ENCODE peak calls at places on chromosomes 6 and 20, in six cellular contexts. Y, Z, V, W, Q and G are unnamed samples.

GRCh38 chr20:6185268-6185667 is 62.4 kb upstream of the FERMT1 start:
- DNase-seq in Y (no peak), Z (no peak), V (no peak), W (no peak), Q (no peak), G (no peak)

GRCh38 chr6:34709386-34709785 is 12.8 kb upstream of the ILRUN start:
- DNase-seq in Y (no peak), Z (peak; percentile 83), V (no peak), W (no peak), Q (no peak), G (no peak)

GRCh38 chr6:68738039-68738438 is 103.0 kb downstream of the ADGRB3 start:
- DNase-seq in Y (no peak), Z (no peak), V (no peak), W (no peak), Q (no peak), G (no peak)

GRCh38 chr6:15996030-15996429 is 132.9 kb upstream of the MYLIP start:
- DNase-seq in Y (no peak), Z (no peak), V (peak; percentile 65), W (no peak), Q (no peak), G (no peak)

GRCh38 chr6:37020426-37021211 is 15.2 kb downstream of the FGD2 start:
- DNase-seq in Y (no peak), Z (no peak), V (no peak), W (peak; percentile 73), Q (no peak), G (no peak)

GRCh38 chr6:169045486-169045885 is 208.2 kb downstream of the THBS2 start:
- DNase-seq in Y (no peak), Z (no peak), V (no peak), W (no peak), Q (no peak), G (no peak)

GRCh38 chr20:11901127-11901526 is 16.6 kb upstream of the BTBD3 start:
- DNase-seq in Y (no peak), Z (peak; percentile 90), V (peak; percentile 81), W (no peak), Q (no peak), G (no peak)

GRCh38 chr6:138529510-138529909 is 30.2 kb upstream of the NHSL1 start:
- DNase-seq in Y (no peak), Z (no peak), V (no peak), W (no peak), Q (no peak), G (no peak)

GRCh38 chr6:41074692-41075436 is 2.1 kb downstream of the NFYA start:
- DNase-seq in Y (no peak), Z (peak; percentile 20), V (no peak), W (no peak), Q (no peak), G (no peak)

GRCh38 chr20:19920388-19921138 is 96.6 kb upstream of the NAA20 start:
- DNase-seq in Y (no peak), Z (no peak), V (no peak), W (no peak), Q (no peak), G (no peak)

GRCh38 chr20:32893878-32894483 is 35.3 kb downstream of the EFCAB8 start:
- DNase-seq in Y (peak; percentile 8), Z (peak; percentile 16), V (peak; percentile 2), W (peak; percentile 85), Q (peak; percentile 41), G (no peak)

GRCh38 chr6:148808786-148809304 is 62.0 kb downstream of the UST start:
- DNase-seq in Y (no peak), Z (no peak), V (no peak), W (no peak), Q (no peak), G (no peak)

GRCh38 chr6:35496851-35497570 is at the start of gene TEAD3:
- DNase-seq in Y (peak; percentile 89), Z (peak; percentile 56), V (peak; percentile 68), W (peak; percentile 82), Q (no peak), G (peak; percentile 68)

GRCh38 chr6:122012576-122012975 is 386.9 kb upstream of the HSF2 start:
- DNase-seq in Y (no peak), Z (peak; percentile 31), V (no peak), W (no peak), Q (no peak), G (no peak)

GRCh38 chr20:25469558-25469957 is 62.1 kb downstream of the GINS1 start:
- DNase-seq in Y (no peak), Z (no peak), V (no peak), W (no peak), Q (no peak), G (no peak)

GRCh38 chr6:169092375-169092774 is 161.3 kb downstream of the THBS2 start:
- DNase-seq in Y (no peak), Z (peak; percentile 59), V (no peak), W (no peak), Q (no peak), G (no peak)

GRCh38 chr20:2303693-2304092 is 7.9 kb downstream of the TGM3 start:
- DNase-seq in Y (no peak), Z (no peak), V (no peak), W (no peak), Q (no peak), G (no peak)

GRCh38 chr20:32158943-32159660 is 48.4 kb downstream of the PLAGL2 start:
- DNase-seq in Y (no peak), Z (no peak), V (no peak), W (no peak), Q (no peak), G (no peak)

GRCh38 chr20:63363013-63363957 is 2.1 kb upstream of the CHRNA4 start:
- DNase-seq in Y (no peak), Z (no peak), V (no peak), W (no peak), Q (no peak), G (no peak)

GRCh38 chr20:13321416-13321815 is 100.3 kb downstream of the ISM1 start:
- DNase-seq in Y (no peak), Z (no peak), V (no peak), W (no peak), Q (no peak), G (no peak)

GRCh38 chr6:116840091-116840490 is 11.2 kb upstream of the GPRC6A start:
- DNase-seq in Y (no peak), Z (peak; percentile 50), V (peak; percentile 39), W (no peak), Q (no peak), G (no peak)

GRCh38 chr6:22569281-22570184 is at the start of gene HDGFL1:
- DNase-seq in Y (no peak), Z (no peak), V (no peak), W (peak; percentile 24), Q (no peak), G (no peak)

GRCh38 chr20:11217322-11217989 is 543.7 kb upstream of the JAG1 start:
- DNase-seq in Y (no peak), Z (peak; percentile 42), V (peak; percentile 65), W (no peak), Q (no peak), G (no peak)

GRCh38 chr6:147817042-147817689 is 308.7 kb downstream of the SAMD5 start:
- DNase-seq in Y (no peak), Z (no peak), V (no peak), W (no peak), Q (no peak), G (no peak)

GRCh38 chr20:9363673-9364072 is 150.7 kb upstream of the LAMP5 start:
- DNase-seq in Y (no peak), Z (no peak), V (no peak), W (no peak), Q (no peak), G (no peak)

GRCh38 chr6:45532626-45533258 is 155.0 kb upstream of the SUPT3H start:
- DNase-seq in Y (no peak), Z (peak; percentile 68), V (peak; percentile 84), W (no peak), Q (no peak), G (no peak)

GRCh38 chr6:15761045-15761502 is 98.2 kb upstream of the DTNBP1 start:
- DNase-seq in Y (no peak), Z (no peak), V (no peak), W (no peak), Q (no peak), G (no peak)

GRCh38 chr20:19691125-19691524 is 66.9 kb upstream of the RIN2 start:
- DNase-seq in Y (no peak), Z (no peak), V (no peak), W (no peak), Q (no peak), G (no peak)

GRCh38 chr6:112044856-112045255 is 9.0 kb upstream of the CCN6 start:
- DNase-seq in Y (no peak), Z (peak; percentile 93), V (peak; percentile 59), W (no peak), Q (no peak), G (peak; percentile 50)

GRCh38 chr6:134424795-134425163 is 106.9 kb upstream of the SGK1 start:
- DNase-seq in Y (no peak), Z (no peak), V (no peak), W (no peak), Q (no peak), G (peak; percentile 30)

DNA sequence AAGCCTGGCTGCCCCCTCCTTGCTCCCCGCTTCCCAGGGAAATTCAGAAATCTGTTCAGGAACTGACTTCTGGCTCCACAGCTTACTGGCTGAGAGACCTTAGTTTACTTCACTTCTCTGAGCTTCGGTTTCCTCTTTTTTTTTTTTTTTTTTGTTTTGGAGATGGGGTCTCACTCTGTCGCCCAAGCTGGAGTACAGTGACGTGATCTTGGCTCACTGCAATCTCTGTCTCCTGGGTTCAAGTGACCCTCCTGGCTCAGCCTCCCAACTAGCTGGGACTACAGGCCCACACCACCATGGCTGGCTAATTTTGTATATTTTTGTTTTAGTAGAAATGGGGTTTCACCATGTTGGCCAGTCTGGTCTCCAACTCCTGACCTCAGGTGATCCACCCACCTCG is 14.9 kb downstream of the PTK7 start:
- DNase-seq in Y (no peak), Z (no peak), V (no peak), W (no peak), Q (no peak), G (no peak)
- H3K18ac ChIP-seq in Y (no peak overlapping the region), Z (no peak overlapping the region), V (no peak overlapping the region), W (peak overlapping the region; percentile 56), Q (no peak overlapping the region), G (peak overlapping the region; percentile 42)

GRCh38 chr6:155528335-155528734 is 72.7 kb upstream of the NOX3 start:
- DNase-seq in Y (no peak), Z (no peak), V (peak; percentile 15), W (no peak), Q (no peak), G (no peak)
- H2AFZ ChIP-seq in Y (no peak overlapping the region), Z (no peak overlapping the region), V (no peak overlapping the region), W (no peak overlapping the region), Q (no peak overlapping the region), G (no peak overlapping the region)

GRCh38 chr6:119326291-119327005 is 23.1 kb downstream of the MAN1A1 start:
- DNase-seq in Y (no peak), Z (no peak), V (no peak), W (no peak), Q (no peak), G (no peak)
- H3K18ac ChIP-seq in Y (no peak overlapping the region), Z (no peak overlapping the region), V (no peak overlapping the region), W (no peak overlapping the region), Q (no peak overlapping the region), G (no peak overlapping the region)

DNA sequence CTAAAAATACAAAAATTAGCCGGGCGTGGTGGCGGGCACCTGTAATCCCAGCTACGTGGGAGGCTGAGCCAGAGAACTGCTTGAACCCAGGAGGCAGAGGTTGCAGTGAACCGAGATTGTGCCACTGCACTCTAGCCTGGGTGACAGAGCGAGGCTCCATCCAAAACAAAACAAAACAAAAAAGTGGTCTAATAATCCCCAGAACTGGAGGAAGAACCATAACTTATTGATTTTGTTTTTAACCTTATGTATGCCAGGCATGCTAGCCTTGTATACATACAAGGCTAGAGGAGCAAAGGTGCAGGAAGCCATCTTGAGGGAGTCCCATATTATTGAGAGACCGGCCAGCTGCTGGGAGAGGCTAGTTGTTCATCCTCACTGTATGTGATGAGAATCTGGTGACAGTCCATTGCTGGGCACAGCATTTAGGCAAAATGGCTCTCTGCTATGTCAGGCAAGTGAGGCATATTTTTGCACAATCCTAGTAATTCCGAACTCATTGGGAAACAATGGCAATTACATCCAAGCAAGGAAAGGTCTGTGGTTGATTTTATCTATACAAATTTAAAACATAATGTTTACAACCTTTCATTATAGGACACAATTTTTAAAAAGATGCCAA is 18.0 kb downstream of the HFE start:
- DNase-seq in Y (no peak), Z (no peak), V (no peak), W (no peak), Q (no peak), G (peak; percentile 74)
- H2AFZ ChIP-seq in Y (no peak overlapping the region), Z (peak overlapping the region; percentile 79), V (no peak overlapping the region), W (no peak overlapping the region), Q (no peak overlapping the region), G (no peak overlapping the region)